ENCODE peak calls at places on chromosome 12, in four cellular contexts. Y is PC-9, N is tibial artery, P is GM23338. A is an unnamed sample.

GRCh38 chr12:19620222-19620621 is 180.9 kb downstream of the AEBP2 start:
- DNase-seq in Y (peak; percentile 90), P (no peak), N (no peak), A (no peak)

GRCh38 chr12:26318661-26319068 is 123.3 kb downstream of the SSPN start:
- DNase-seq in N (peak; percentile 38), Y (peak; percentile 59), P (no peak), A (peak; percentile 62)

GRCh38 chr12:124495194-124495983 is 72.0 kb downstream of the NCOR2 start:
- DNase-seq in Y (no peak), P (no peak), N (no peak), A (no peak)

GRCh38 chr12:10501031-10501430 is 4.7 kb upstream of the EIF2S3B start:
- DNase-seq in P (no peak), N (no peak), Y (no peak), A (no peak)

GRCh38 chr12:102406033-102406584 is 74.3 kb downstream of the IGF1 start:
- DNase-seq in Y (no peak), P (no peak), N (peak; percentile 47), A (no peak)

GRCh38 chr12:4015225-4016076 is 142.3 kb upstream of the PARP11 start:
- DNase-seq in P (no peak), N (no peak), Y (no peak), A (peak; percentile 89)

GRCh38 chr12:127811988-127812387 is 455.0 kb upstream of the TMEM132C start:
- DNase-seq in N (no peak), Y (no peak), P (peak; percentile 4), A (no peak)

GRCh38 chr12:45583011-45583657 is 146.4 kb upstream of the ARID2 start:
- DNase-seq in P (no peak), N (no peak), Y (no peak), A (no peak)

GRCh38 chr12:101779626-101780025 is 40.4 kb upstream of the SYCP3 start:
- DNase-seq in N (no peak), Y (no peak), P (no peak), A (no peak)

GRCh38 chr12:112321277-112321676 is 61.0 kb downstream of the HECTD4 start:
- DNase-seq in Y (no peak), N (no peak), P (peak; percentile 33), A (no peak)

GRCh38 chr12:108720757-108721514 is 10.4 kb downstream of the CORO1C start:
- DNase-seq in N (no peak), Y (peak; percentile 31), P (no peak), A (no peak)

GRCh38 chr12:59517522-59517921 is 78.3 kb upstream of the SLC16A7 start:
- DNase-seq in Y (no peak), N (no peak), P (no peak), A (no peak)

GRCh38 chr12:78002878-78003277 is 172.2 kb downstream of the NAV3 start:
- DNase-seq in N (no peak), P (no peak), Y (no peak), A (no peak)

DNA sequence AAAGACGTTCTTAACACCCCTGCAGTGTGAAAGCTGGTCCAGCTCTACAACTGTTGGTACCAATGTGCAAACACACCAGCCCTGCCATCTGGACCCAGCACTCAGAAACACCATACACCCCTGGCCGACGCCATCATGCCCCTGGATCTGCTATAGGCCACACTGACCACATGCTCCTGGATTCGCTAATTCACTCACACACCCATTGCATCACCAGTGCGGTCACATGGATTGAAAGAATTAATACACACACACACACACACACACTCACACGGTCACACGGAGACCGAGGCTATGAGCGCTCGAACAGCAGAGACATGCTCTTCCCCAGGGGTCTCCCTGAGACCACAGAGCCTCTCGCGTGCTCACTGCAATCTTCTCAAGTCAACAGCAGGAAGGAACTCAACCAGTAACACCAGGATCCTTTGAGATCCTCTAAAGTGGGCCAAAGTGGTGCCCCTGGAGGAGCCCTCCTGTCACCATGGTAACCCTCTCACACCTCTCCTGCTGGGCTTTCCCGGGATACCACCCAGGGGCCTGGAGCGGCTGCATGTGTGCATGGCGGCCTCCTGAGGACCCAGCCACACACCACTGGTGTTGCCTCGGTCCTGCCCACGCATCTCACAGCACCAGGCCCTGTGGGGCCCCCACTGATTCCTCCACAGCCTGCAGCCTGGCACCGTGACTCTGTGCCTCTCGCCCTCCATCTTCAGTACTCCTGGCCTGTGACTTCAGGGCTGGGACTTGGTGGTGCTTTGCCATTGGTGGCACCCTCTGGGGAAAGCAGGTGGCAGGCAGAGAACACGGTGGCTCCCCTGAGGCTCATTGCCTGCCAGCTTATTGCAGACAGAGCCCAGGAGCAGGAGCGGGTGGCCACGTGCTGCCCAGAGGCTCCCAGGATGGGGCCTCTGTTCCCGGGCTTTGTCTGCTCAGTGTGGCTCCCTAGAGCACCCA is 15.1 kb downstream of the LRTM2 start:
- DNase-seq in P (no peak), N (no peak), Y (no peak), A (no peak)
- H3K27ac ChIP-seq in P (no peak overlapping the region), N (no peak overlapping the region), Y (no peak overlapping the region), A (no peak overlapping the region)

GRCh38 chr12:99976762-99977161 is 8.0 kb downstream of the ANKS1B start:
- DNase-seq in N (no peak), P (no peak), Y (no peak), A (no peak)
- H3K4me1 ChIP-seq in N (peaks cover 26% of the 10 kb centered on the region), P (no peaks in the 10 kb centered on the region), Y (no peaks in the 10 kb centered on the region), A (no peaks in the 10 kb centered on the region)

GRCh38 chr12:56351325-56351724 is 8.6 kb downstream of the STAT2 start:
- DNase-seq in Y (no peak), N (no peak), P (no peak), A (no peak)
- H3K36me3 ChIP-seq in Y (peaks cover 11% of the 10 kb centered on the region), N (peaks cover 88% of the 10 kb centered on the region), P (peaks cover 20% of the 10 kb centered on the region), A (no peaks in the 10 kb centered on the region)

GRCh38 chr12:2813573-2814185 is 1.2 kb downstream of the ITFG2 start:
- DNase-seq in P (peak; percentile 84), Y (peak; percentile 43), N (peak; percentile 44), A (no peak)
- H3K27ac ChIP-seq in P (no peak overlapping the region), Y (no peak overlapping the region), N (peak overlapping the region; percentile 87), A (peak overlapping the region; percentile 90)

GRCh38 chr12:107236824-107237467 is 143.6 kb upstream of the CRY1 start:
- DNase-seq in P (peak; percentile 25), N (no peak), Y (no peak), A (no peak)
- H3K4me1 ChIP-seq in P (peaks cover 13% of the 10 kb centered on the region), N (no peaks in the 10 kb centered on the region), Y (peaks cover 24% of the 10 kb centered on the region), A (no peaks in the 10 kb centered on the region)

GRCh38 chr12:40164034-40164433 is 58.2 kb upstream of the SLC2A13 start:
- DNase-seq in P (peak; percentile 41), N (no peak), Y (no peak), A (no peak)
- H3K36me3 ChIP-seq in P (peaks cover 16% of the 10 kb centered on the region), N (no peaks in the 10 kb centered on the region), Y (no peaks in the 10 kb centered on the region), A (no peaks in the 10 kb centered on the region)

GRCh38 chr12:32488132-32488531 is 88.8 kb downstream of the FGD4 start:
- DNase-seq in P (no peak), Y (no peak), N (no peak), A (no peak)

GRCh38 chr12:32483993-32484392 is 84.6 kb downstream of the FGD4 start:
- DNase-seq in N (no peak), P (no peak), Y (no peak), A (no peak)

GRCh38 chr12:32483499-32483898 is 84.1 kb downstream of the FGD4 start:
- DNase-seq in P (no peak), Y (no peak), N (peak; percentile 24), A (no peak)

GRCh38 chr12:32489070-32489469 is 89.7 kb downstream of the FGD4 start:
- DNase-seq in Y (no peak), P (no peak), N (no peak), A (no peak)

GRCh38 chr12:32486158-32486557 is 86.8 kb downstream of the FGD4 start:
- DNase-seq in Y (peak; percentile 17), P (no peak), N (no peak), A (no peak)
- H3K27ac ChIP-seq in Y (peak overlapping the region; percentile 38), P (no peak overlapping the region), N (no peak overlapping the region), A (peak overlapping the region; percentile 24)

GRCh38 chr12:42473561-42473960 is 116.0 kb downstream of the PRICKLE1 start:
- DNase-seq in Y (no peak), P (no peak), N (no peak), A (no peak)

GRCh38 chr12:42469355-42470006 is 120.1 kb downstream of the PRICKLE1 start:
- DNase-seq in Y (no peak), N (no peak), P (no peak), A (no peak)

GRCh38 chr12:42473130-42473529 is 116.4 kb downstream of the PRICKLE1 start:
- DNase-seq in Y (no peak), N (no peak), P (no peak), A (no peak)

GRCh38 chr12:42468341-42468821 is 121.2 kb downstream of the PRICKLE1 start:
- DNase-seq in P (no peak), Y (no peak), N (no peak), A (peak; percentile 63)

GRCh38 chr12:42468853-42469252 is 120.7 kb downstream of the PRICKLE1 start:
- DNase-seq in P (no peak), N (no peak), Y (no peak), A (no peak)
- H3K4me1 ChIP-seq in P (peaks cover 33% of the 10 kb centered on the region), N (no peaks in the 10 kb centered on the region), Y (peaks cover 14% of the 10 kb centered on the region), A (peaks cover 7% of the 10 kb centered on the region)

DNA sequence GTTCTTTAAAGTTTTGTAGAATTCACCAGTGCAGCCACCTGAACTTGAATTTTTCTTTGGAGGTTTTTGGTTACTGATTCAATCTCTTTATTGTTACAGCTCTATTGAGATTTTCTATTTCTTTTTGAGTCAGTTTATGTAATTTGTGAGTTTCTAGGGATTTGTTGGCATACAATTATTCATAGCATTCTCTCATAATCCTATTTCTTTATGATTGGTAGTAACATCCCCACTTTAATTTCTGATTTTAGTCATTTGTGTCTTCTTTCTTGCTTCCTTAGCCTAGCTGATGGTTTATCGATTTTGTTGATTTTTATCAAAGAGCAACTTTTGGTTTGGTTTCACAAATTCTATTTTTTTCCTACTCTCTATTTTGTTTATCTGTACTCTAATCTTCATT is 17.9 kb upstream of the BBS10 start:
- DNase-seq in N (no peak), Y (no peak), P (no peak), A (no peak)
- H3K36me3 ChIP-seq in N (peaks cover 53% of the 10 kb centered on the region), Y (peaks cover 5% of the 10 kb centered on the region), P (peaks cover 16% of the 10 kb centered on the region), A (no peaks in the 10 kb centered on the region)

A was measured in Peyer's patch.